ENCODE peak calls at places on chromosomes 5 and 9, in ten cellular contexts. Q, U, W, V, H, B, G, S, K and F are unnamed samples.
A peak's percentile ranks its signal among the peaks of the same experiment; 100 is the strongest.

GRCh38 chr9:123356851-123357747 is 1.1 kb downstream of the CRB2 start:
- DNase-seq in H (no peak), G (no peak), W (no peak), K (no peak), Q (no peak), V (no peak), S (no peak), B (no peak), U (no peak), F (no peak)

GRCh38 chr5:116516021-116516420 is 58.6 kb downstream of the SEMA6A start:
- DNase-seq in G (no peak), V (no peak), K (no peak), U (no peak), W (no peak), Q (no peak), H (no peak), S (no peak), B (no peak), F (no peak)

GRCh38 chr5:72602696-72603685 is 95.8 kb upstream of the ZNF366 start:
- DNase-seq in K (no peak), V (no peak), S (no peak), U (no peak), G (no peak), H (no peak), W (no peak), B (no peak), Q (no peak), F (no peak)

GRCh38 chr9:101311759-101312420 is 72.9 kb downstream of the BAAT start:
- DNase-seq in S (peak; percentile 84), G (peak; percentile 79), B (no peak), K (peak; percentile 67), H (no peak), Q (no peak), U (peak; percentile 66), V (peak; percentile 71), W (peak; percentile 68), F (peak; percentile 69)

GRCh38 chr5:40628428-40628827 is 51.3 kb upstream of the PTGER4 start:
- DNase-seq in G (no peak), S (no peak), B (no peak), H (no peak), U (no peak), W (peak; percentile 84), V (no peak), Q (no peak), K (no peak), F (peak; percentile 82)

GRCh38 chr5:3701694-3702093 is 106.1 kb downstream of the IRX1 start:
- DNase-seq in G (peak; percentile 56), S (no peak), U (no peak), B (no peak), K (no peak), W (no peak), Q (no peak), H (no peak), V (no peak), F (no peak)

GRCh38 chr9:135908334-135909204 is 1.2 kb upstream of the CAMSAP1 start:
- DNase-seq in S (no peak), H (no peak), Q (peak; percentile 17), W (peak; percentile 30), G (no peak), U (no peak), B (no peak), V (no peak), K (no peak), F (no peak)

GRCh38 chr5:11322133-11322532 is 561.1 kb upstream of the DAP start:
- DNase-seq in B (no peak), S (peak; percentile 73), H (no peak), K (no peak), W (peak; percentile 27), G (no peak), Q (no peak), U (no peak), V (no peak), F (peak; percentile 98)

GRCh38 chr9:18775969-18776368 is 257.0 kb downstream of the SAXO1 start:
- DNase-seq in Q (no peak), V (no peak), H (no peak), K (no peak), G (no peak), W (no peak), B (no peak), U (no peak), S (no peak), F (no peak)

GRCh38 chr5:53419247-53419646 is 61.2 kb upstream of the FST start:
- DNase-seq in B (no peak), H (no peak), V (no peak), G (no peak), W (no peak), Q (no peak), S (peak; percentile 84), U (no peak), K (no peak), F (no peak)

GRCh38 chr9:37984672-37985611 is 81.0 kb upstream of the SLC25A51 start:
- DNase-seq in B (no peak), W (no peak), V (no peak), S (peak; percentile 78), H (no peak), G (peak; percentile 71), K (no peak), U (peak; percentile 45), Q (no peak), F (no peak)

GRCh38 chr5:77239126-77239741 is 28.8 kb downstream of the PDE8B start:
- DNase-seq in G (peak; percentile 41), K (no peak), V (no peak), Q (no peak), U (no peak), S (peak; percentile 31), H (no peak), B (no peak), W (peak; percentile 40), F (peak; percentile 37)

GRCh38 chr5:16713386-16713928 is 96.7 kb upstream of the RETREG1 start:
- DNase-seq in H (no peak), S (no peak), G (no peak), K (peak; percentile 9), Q (no peak), W (no peak), V (peak; percentile 93), B (no peak), U (no peak), F (no peak)

GRCh38 chr5:142888469-142889085 is 118.4 kb downstream of the ARHGAP26 start:
- DNase-seq in B (no peak), S (peak; percentile 83), G (peak; percentile 78), U (peak; percentile 10), K (no peak), W (peak; percentile 29), Q (no peak), V (peak; percentile 66), H (no peak), F (peak; percentile 33)

GRCh38 chr9:76571288-76572204 is 112.6 kb downstream of the GCNT1 start:
- DNase-seq in W (peak; percentile 81), H (no peak), G (peak; percentile 36), Q (peak; percentile 47), S (no peak), K (no peak), U (no peak), V (no peak), B (no peak), F (peak; percentile 92)

GRCh38 chr9:114231218-114232090 is 76.1 kb downstream of the COL27A1 start:
- DNase-seq in S (no peak), B (no peak), K (no peak), G (no peak), U (no peak), W (no peak), H (no peak), Q (no peak), V (no peak), F (peak; percentile 14)

GRCh38 chr5:132254321-132254977 is 3.0 kb upstream of the PDLIM4 start:
- DNase-seq in V (no peak), S (peak; percentile 97), U (no peak), B (no peak), H (no peak), W (no peak), G (no peak), K (no peak), Q (no peak), F (no peak)

GRCh38 chr5:112210430-112211005 is 208.6 kb downstream of the EPB41L4A start:
- DNase-seq in K (no peak), G (peak; percentile 58), U (peak; percentile 9), V (peak; percentile 49), Q (no peak), W (no peak), S (peak; percentile 63), B (no peak), H (no peak), F (no peak)

GRCh38 chr9:26158631-26159150 is 480.4 kb upstream of the TUSC1 start:
- DNase-seq in S (no peak), Q (no peak), G (no peak), B (no peak), W (peak; percentile 0), K (no peak), U (no peak), H (no peak), V (no peak), F (peak; percentile 99)

GRCh38 chr9:36985769-36986547 is 48.1 kb downstream of the PAX5 start:
- DNase-seq in V (no peak), Q (peak; percentile 42), G (no peak), H (no peak), U (peak; percentile 20), S (no peak), K (no peak), W (no peak), B (no peak), F (no peak)

GRCh38 chr5:37214550-37214949 is 34.6 kb downstream of the CPLANE1 start:
- DNase-seq in W (peak; percentile 21), B (no peak), K (no peak), U (no peak), Q (no peak), V (no peak), S (no peak), H (no peak), G (no peak), F (peak; percentile 60)

GRCh38 chr5:154815684-154816247 is 34.6 kb downstream of the FAXDC2 start:
- DNase-seq in U (no peak), W (no peak), K (no peak), V (no peak), Q (no peak), H (no peak), B (no peak), G (no peak), S (no peak), F (no peak)

GRCh38 chr9:125091121-125091520 is 52.2 kb downstream of the SCAI start:
- DNase-seq in S (no peak), K (no peak), Q (no peak), H (no peak), B (no peak), G (no peak), W (no peak), U (no peak), V (no peak), F (no peak)

GRCh38 chr9:7974335-7975005 is 174.9 kb upstream of the DMAC1 start:
- DNase-seq in U (no peak), K (no peak), Q (peak; percentile 27), S (no peak), H (no peak), G (no peak), W (peak; percentile 73), V (no peak), B (no peak), F (peak; percentile 87)

GRCh38 chr9:127977877-127978647 is 2.7 kb downstream of the EEIG1 start:
- DNase-seq in H (no peak), S (peak; percentile 56), V (no peak), U (no peak), B (no peak), G (peak; percentile 52), K (no peak), Q (peak; percentile 43), W (no peak), F (peak; percentile 32)

GRCh38 chr5:95178046-95178651 is 106.7 kb downstream of the MCTP1 start:
- DNase-seq in V (no peak), Q (no peak), G (peak; percentile 68), W (no peak), U (no peak), B (no peak), S (peak; percentile 76), H (no peak), K (no peak), F (peak; percentile 23)

GRCh38 chr5:102223542-102224444 is 72.3 kb downstream of the SLCO4C1 start:
- DNase-seq in W (peak; percentile 51), K (no peak), V (no peak), G (peak; percentile 68), H (no peak), B (no peak), S (peak; percentile 51), Q (no peak), U (no peak), F (peak; percentile 70)

GRCh38 chr5:5700549-5700948 is 278.1 kb downstream of the ICE1 start:
- DNase-seq in S (peak; percentile 23), K (no peak), Q (no peak), H (no peak), V (no peak), W (no peak), U (no peak), G (no peak), B (no peak), F (peak; percentile 8)